ENCODE peak calls at places on chromosomes 16 and 17, in six cellular contexts. One of them, this sample, is unnamed.

GRCh38 chr17:62963296-62963695 is 2.7 kb upstream of the TANC2 start:
- DNase-seq in kidney tubule cell: peak; percentile 84
- DNase-seq in WTC11: no peak
- DNase-seq in SJSA1: peak; percentile 31
- DNase-seq in HEK293T: no peak
- DNase-seq in HFFc6: peak; percentile 78
- DNase-seq in this sample: no peak

GRCh38 chr17:15943971-15944719 is 785 bp upstream of the ADORA2B start:
- DNase-seq in kidney tubule cell: no peak
- DNase-seq in WTC11: no peak
- DNase-seq in SJSA1: no peak
- DNase-seq in HEK293T: no peak
- DNase-seq in HFFc6: no peak
- DNase-seq in this sample: no peak

GRCh38 chr16:77273-77806 is 685 bp upstream of the MPG start:
- DNase-seq in kidney tubule cell: peak; percentile 43
- DNase-seq in WTC11: peak; percentile 52
- DNase-seq in SJSA1: peak; percentile 73
- DNase-seq in HEK293T: peak; percentile 54
- DNase-seq in HFFc6: peak; percentile 50
- DNase-seq in this sample: peak; percentile 51

GRCh38 chr17:2087597-2088211 is 32.8 kb downstream of the HIC1 start:
- DNase-seq in kidney tubule cell: no peak
- DNase-seq in WTC11: no peak
- DNase-seq in SJSA1: no peak
- DNase-seq in HEK293T: no peak
- DNase-seq in HFFc6: no peak
- DNase-seq in this sample: peak; percentile 83

GRCh38 chr16:87297407-87297806 is 19.8 kb downstream of the C16orf95 start:
- DNase-seq in kidney tubule cell: no peak
- DNase-seq in WTC11: no peak
- DNase-seq in SJSA1: no peak
- DNase-seq in HEK293T: no peak
- DNase-seq in HFFc6: no peak
- DNase-seq in this sample: no peak

GRCh38 chr16:7397901-7398300 is 65.3 kb downstream of the RBFOX1 start:
- DNase-seq in kidney tubule cell: peak; percentile 87
- DNase-seq in WTC11: no peak
- DNase-seq in SJSA1: peak; percentile 9
- DNase-seq in HEK293T: no peak
- DNase-seq in HFFc6: peak; percentile 8
- DNase-seq in this sample: no peak

GRCh38 chr16:84416407-84417321 is 48.3 kb downstream of the ATP2C2 start:
- DNase-seq in kidney tubule cell: no peak
- DNase-seq in WTC11: no peak
- DNase-seq in SJSA1: no peak
- DNase-seq in HEK293T: no peak
- DNase-seq in HFFc6: no peak
- DNase-seq in this sample: no peak

GRCh38 chr17:40545660-40546059 is 19.6 kb downstream of the CCR7 start:
- DNase-seq in kidney tubule cell: no peak
- DNase-seq in WTC11: peak; percentile 6
- DNase-seq in SJSA1: no peak
- DNase-seq in HEK293T: no peak
- DNase-seq in HFFc6: no peak
- DNase-seq in this sample: no peak

GRCh38 chr16:73058616-73059409 is 10.9 kb upstream of the ZFHX3 start:
- DNase-seq in kidney tubule cell: peak; percentile 58
- DNase-seq in WTC11: peak; percentile 71
- DNase-seq in SJSA1: peak; percentile 63
- DNase-seq in HEK293T: no peak
- DNase-seq in HFFc6: no peak
- DNase-seq in this sample: no peak

GRCh38 chr17:4492762-4493561 is 5.7 kb upstream of the SPNS2 start:
- DNase-seq in kidney tubule cell: peak; percentile 97
- DNase-seq in WTC11: peak; percentile 91
- DNase-seq in SJSA1: peak; percentile 22
- DNase-seq in HEK293T: peak; percentile 61
- DNase-seq in HFFc6: peak; percentile 4
- DNase-seq in this sample: no peak

GRCh38 chr17:47959825-47960655 is 2.4 kb upstream of the PRR15L start:
- DNase-seq in kidney tubule cell: no peak
- DNase-seq in WTC11: no peak
- DNase-seq in SJSA1: no peak
- DNase-seq in HEK293T: no peak
- DNase-seq in HFFc6: no peak
- DNase-seq in this sample: no peak

GRCh38 chr16:14069818-14070217 is 1.3 kb upstream of the MRTFB start:
- DNase-seq in kidney tubule cell: no peak
- DNase-seq in WTC11: no peak
- DNase-seq in SJSA1: no peak
- DNase-seq in HEK293T: no peak
- DNase-seq in HFFc6: no peak
- DNase-seq in this sample: no peak

GRCh38 chr17:16932611-16933010 is 39.3 kb downstream of the TNFRSF13B start:
- DNase-seq in kidney tubule cell: no peak
- DNase-seq in WTC11: no peak
- DNase-seq in SJSA1: no peak
- DNase-seq in HEK293T: no peak
- DNase-seq in HFFc6: no peak
- DNase-seq in this sample: no peak

GRCh38 chr17:79618383-79619067 is 7.7 kb upstream of the RBFOX3 start:
- DNase-seq in kidney tubule cell: no peak
- DNase-seq in WTC11: peak; percentile 8
- DNase-seq in SJSA1: no peak
- DNase-seq in HEK293T: no peak
- DNase-seq in HFFc6: no peak
- DNase-seq in this sample: no peak

GRCh38 chr17:6924121-6924676 is 71.7 kb upstream of the ALOX12 start:
- DNase-seq in kidney tubule cell: no peak
- DNase-seq in WTC11: no peak
- DNase-seq in SJSA1: no peak
- DNase-seq in HEK293T: no peak
- DNase-seq in HFFc6: no peak
- DNase-seq in this sample: no peak

GRCh38 chr16:23784811-23785447 is 30.1 kb downstream of the CHP2 start:
- DNase-seq in kidney tubule cell: peak; percentile 6
- DNase-seq in WTC11: no peak
- DNase-seq in SJSA1: no peak
- DNase-seq in HEK293T: no peak
- DNase-seq in HFFc6: peak; percentile 53
- DNase-seq in this sample: no peak

GRCh38 chr17:1764274-1764673 is 2.4 kb downstream of the SERPINF1 start:
- DNase-seq in kidney tubule cell: no peak
- DNase-seq in WTC11: no peak
- DNase-seq in SJSA1: peak; percentile 33
- DNase-seq in HEK293T: no peak
- DNase-seq in HFFc6: peak; percentile 68
- DNase-seq in this sample: no peak

GRCh38 chr16:2842340-2843000 is 12.4 kb downstream of the ZG16B start:
- DNase-seq in kidney tubule cell: peak; percentile 32
- DNase-seq in WTC11: peak; percentile 87
- DNase-seq in SJSA1: no peak
- DNase-seq in HEK293T: peak; percentile 96
- DNase-seq in HFFc6: no peak
- DNase-seq in this sample: peak; percentile 71

GRCh38 chr17:42456223-42457106 is 2.2 kb upstream of the ATP6V0A1 start:
- DNase-seq in kidney tubule cell: peak; percentile 61
- DNase-seq in WTC11: no peak
- DNase-seq in SJSA1: no peak
- DNase-seq in HEK293T: no peak
- DNase-seq in HFFc6: peak; percentile 55
- DNase-seq in this sample: no peak

GRCh38 chr17:4163951-4164350 is 21.0 kb downstream of the CYB5D2 start:
- DNase-seq in kidney tubule cell: no peak
- DNase-seq in WTC11: no peak
- DNase-seq in SJSA1: no peak
- DNase-seq in HEK293T: no peak
- DNase-seq in HFFc6: no peak
- DNase-seq in this sample: no peak